ENCODE peak calls at places on chromosome 17, in seven cellular contexts. V is cardiac muscle cell, S is B cell, B is hepatocyte, Q is AG09309, K is SK-N-SH, J is fibroblast of pulmonary artery. H is an unnamed sample.

GRCh38 chr17:7027335-7027734 is 4.5 kb downstream of the BCL6B start:
- DNase-seq in V (no peak), S (no peak), K (no peak), Q (no peak), B (no peak), J (no peak), H (no peak)

GRCh38 chr17:70080541-70081347 is 5.7 kb downstream of the KCNJ16 start:
- DNase-seq in B (no peak), S (no peak), Q (no peak), J (peak), K (no peak), V (no peak), H (no peak)

GRCh38 chr17:80743181-80743771 is 198.6 kb downstream of the RPTOR start:
- DNase-seq in K (no peak), Q (peak), S (no peak), V (no peak), J (no peak), B (no peak), H (no peak)

GRCh38 chr17:3870871-3871306 is 22.0 kb downstream of the CAMKK1 start:
- DNase-seq in S (peak), K (no peak), B (peak), J (peak), V (peak), Q (no peak), H (no peak)

GRCh38 chr17:77963441-77963840 is 4.9 kb downstream of the TNRC6C start:
- DNase-seq in S (no peak), B (peak), V (peak), J (peak), K (peak), Q (peak), H (no peak)

GRCh38 chr17:27593857-27594255 is 37.1 kb upstream of the LGALS9 start:
- DNase-seq in B (no peak), Q (no peak), V (no peak), K (no peak), S (no peak), J (no peak), H (no peak)

GRCh38 chr17:65850486-65850885 is 289.0 kb upstream of the AXIN2 start:
- DNase-seq in V (no peak), Q (peak), B (no peak), K (no peak), S (no peak), J (peak), H (no peak)

GRCh38 chr17:50265690-50266306 is 8.5 kb upstream of the TMEM92 start:
- DNase-seq in B (peak), K (peak), V (no peak), Q (no peak), S (no peak), J (no peak), H (no peak)

GRCh38 chr17:10683853-10684252 is 13.5 kb downstream of the SCO1 start:
- DNase-seq in K (peak), S (no peak), J (peak), V (peak), B (no peak), Q (peak), H (no peak)

GRCh38 chr17:59761385-59762021 is 54.0 kb downstream of the VMP1 start:
- DNase-seq in V (peak), B (no peak), K (no peak), Q (peak), J (peak), S (no peak), H (no peak)

GRCh38 chr17:63550816-63551639 is 751 bp downstream of the DCAF7 start:
- DNase-seq in K (peak), S (no peak), B (peak), Q (no peak), J (peak), V (peak), H (no peak)

GRCh38 chr17:78357177-78357586 is 2.7 kb downstream of the SOCS3 start:
- DNase-seq in V (peak), Q (no peak), K (peak), B (no peak), S (no peak), J (peak), H (peak)

GRCh38 chr17:63431939-63432804 is 13.9 kb downstream of the CYB561 start:
- DNase-seq in V (peak), S (no peak), Q (peak), K (peak), B (peak), J (peak), H (no peak)

GRCh38 chr17:76893623-76894358 is 25.6 kb downstream of the MGAT5B start:
- DNase-seq in S (no peak), Q (no peak), V (no peak), B (no peak), J (no peak), K (no peak), H (no peak)

GRCh38 chr17:80866050-80866793 is 125.4 kb upstream of the CHMP6 start:
- DNase-seq in J (peak), V (peak), Q (no peak), K (peak), B (peak), S (peak), H (peak)

GRCh38 chr17:79969906-79970305 is 65.8 kb downstream of the TBC1D16 start:
- DNase-seq in V (no peak), S (no peak), K (no peak), J (no peak), B (no peak), Q (no peak), H (no peak)

GRCh38 chr17:27456681-27457404 is 595 bp downstream of the KSR1 start:
- DNase-seq in V (no peak), B (peak), K (peak), Q (no peak), S (peak), J (no peak), H (peak)

DNA sequence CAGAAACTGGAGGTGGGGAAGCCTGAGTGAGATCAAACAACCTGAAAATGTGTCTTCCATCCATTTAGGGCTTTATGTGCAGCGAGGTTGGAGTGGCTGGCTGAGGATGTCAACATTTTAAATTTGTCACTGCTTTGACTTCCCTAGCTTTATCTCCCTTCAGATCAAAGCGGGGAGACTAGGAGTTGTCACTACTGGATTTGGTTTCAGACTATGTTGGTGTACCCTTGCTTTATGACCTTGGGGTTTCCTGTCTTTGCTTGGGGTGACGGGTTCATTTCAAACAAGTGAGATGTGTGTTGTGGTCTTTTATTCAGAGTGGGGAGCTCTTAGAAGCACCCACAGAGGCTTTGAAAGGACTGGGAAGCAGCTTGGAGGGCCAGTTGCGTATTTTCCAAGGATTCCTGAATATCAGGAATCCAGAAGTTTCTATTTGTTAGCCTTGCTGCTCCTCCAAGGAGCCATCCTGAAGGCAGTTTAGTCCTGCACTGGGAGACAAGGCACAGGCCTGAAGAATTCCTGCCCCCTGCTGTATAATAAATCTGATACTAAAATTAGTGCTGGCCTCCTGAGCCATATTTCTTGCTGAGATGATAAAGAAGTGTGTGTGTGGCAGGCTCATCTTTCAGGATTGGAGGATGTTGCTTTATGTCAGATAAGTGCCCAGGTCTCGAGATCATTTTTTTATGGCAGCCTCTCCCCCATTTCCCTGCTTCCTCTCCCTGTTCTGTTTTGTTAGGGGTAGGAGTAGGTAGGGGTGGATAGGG is 25.7 kb downstream of the MSI2 start:
- DNase-seq in Q (no peak), V (no peak), K (peak), B (no peak), J (no peak), S (no peak), H (no peak)
- TF ChIP-seq CTCF in Q (no peak), V (no peak), K (peak), B (no peak), J (no peak), S (no peak), H (no peak)

DNA sequence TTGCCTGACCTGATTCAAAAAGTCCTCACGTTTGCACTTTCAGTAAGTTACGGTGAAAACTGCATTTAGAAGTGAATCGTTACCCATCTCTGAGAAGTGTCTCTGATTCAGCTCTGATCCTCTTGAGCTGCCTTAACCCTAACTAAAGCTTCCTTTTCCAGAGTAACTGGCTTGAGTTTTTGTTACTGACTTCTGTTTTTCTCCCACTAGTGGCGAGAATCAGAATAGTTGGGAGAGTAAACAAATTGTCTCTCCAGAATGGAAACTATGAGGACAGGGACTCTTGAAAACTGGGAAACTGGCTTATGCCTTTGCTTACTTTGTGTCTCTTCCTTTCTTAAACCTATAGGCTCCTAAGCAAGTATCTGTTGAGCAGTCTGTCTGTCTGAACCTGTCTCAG is 31.3 kb upstream of the KPNB1 start:
- DNase-seq in S (no peak), J (peak), K (no peak), V (no peak), Q (no peak), B (peak), H (no peak)
- TF ChIP-seq CTCF in S (no peak), J (peak), K (peak), V (peak), Q (peak), B (no peak), H (peak)

DNA sequence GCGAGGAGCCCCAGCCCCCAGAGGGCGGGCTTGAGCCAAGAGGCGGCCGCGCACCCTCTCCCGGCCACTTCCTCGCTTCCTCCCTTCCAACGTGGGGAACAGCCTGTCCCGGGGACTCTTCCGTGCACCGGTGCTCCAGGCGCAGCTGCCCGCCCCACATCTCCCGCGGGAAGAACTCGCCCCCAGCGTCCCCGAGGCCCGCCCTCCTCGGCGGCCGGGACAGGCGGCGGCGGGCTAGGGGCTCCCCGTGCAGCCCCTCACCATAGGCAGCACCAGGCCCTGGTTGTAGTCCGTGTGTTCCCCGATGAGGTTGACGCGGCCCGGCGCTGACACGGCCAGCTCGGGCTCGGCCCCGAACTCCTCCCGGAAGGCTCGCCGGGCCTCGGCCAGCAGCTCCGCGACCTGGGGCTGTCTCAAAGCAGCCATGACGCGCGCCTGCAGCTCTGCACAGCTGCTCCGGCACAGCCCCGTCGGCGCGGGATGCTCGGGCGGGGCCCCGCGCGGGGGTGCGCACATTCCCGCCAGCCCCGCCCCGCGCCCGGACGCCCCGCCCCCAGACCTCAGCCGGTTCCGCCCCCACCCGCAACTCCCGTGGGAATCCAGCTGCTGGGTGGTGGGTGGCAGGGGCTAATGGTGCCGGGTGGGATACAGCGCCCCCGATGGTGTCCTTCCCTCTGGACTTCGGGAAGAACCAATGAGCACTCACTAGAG is at the start of gene GALK1:
- DNase-seq in Q (no peak), S (peak), V (peak), B (peak), K (peak), J (peak), H (peak)
- TF ChIP-seq CTCF in Q (peak), S (peak), V (peak), B (peak), K (peak), J (peak), H (peak)

GRCh38 chr17:67862614-67863217 is 37.4 kb downstream of the BPTF start:
- DNase-seq in V (no peak), B (no peak), K (no peak), S (no peak), J (no peak), Q (no peak), H (no peak)
- TF ChIP-seq CTCF in V (peak), B (no peak), K (peak), S (no peak), J (peak), Q (no peak), H (no peak)

GRCh38 chr17:42428141-42428944 is 5.3 kb upstream of the CAVIN1 start:
- DNase-seq in K (peak), J (peak), B (peak), Q (peak), S (no peak), V (peak), H (peak)
- TF ChIP-seq CTCF in K (peak), J (peak), B (peak), Q (peak), S (peak), V (peak), H (peak)